ENCODE peak calls at places on chromosomes 6 and 20, in four cellular contexts. N is left colon; Z is stimulated activated CD4-positive, alpha-beta T cell treated with anti-CD3 and anti-CD28 coated beads, Interleukin-15, amount 100 ng/mL, for 1 hour; T is foreskin fibroblast. Y is an unnamed sample.

GRCh38 chr20:64258071-64258823 is 2.7 kb downstream of the PCMTD2 start:
- DNase-seq in T (no peak), Z (no peak), N (no peak), Y (no peak)

GRCh38 chr6:128057541-128058335 is 156.9 kb upstream of the THEMIS start:
- DNase-seq in N (no peak), Z (no peak), T (peak), Y (no peak)

GRCh38 chr6:3364391-3364790 is 92.5 kb downstream of the SLC22A23 start:
- DNase-seq in T (no peak), N (no peak), Z (no peak), Y (no peak)

GRCh38 chr20:43835944-43836540 is 78.6 kb upstream of the TOX2 start:
- DNase-seq in N (no peak), Z (no peak), T (no peak), Y (no peak)

GRCh38 chr6:151263967-151264366 is 24.2 kb downstream of the AKAP12 start:
- DNase-seq in T (no peak), N (no peak), Z (no peak), Y (no peak)

GRCh38 chr20:45823949-45824835 is 2.9 kb downstream of the TNNC2 start:
- DNase-seq in Z (peak), N (peak), T (peak), Y (peak)

GRCh38 chr6:106005013-106005412 is 81.1 kb upstream of the PRDM1 start:
- DNase-seq in Z (no peak), N (no peak), T (no peak), Y (no peak)

GRCh38 chr20:23226612-23227265 is 123.9 kb upstream of the NXT1 start:
- DNase-seq in N (no peak), Z (no peak), T (peak), Y (no peak)

GRCh38 chr6:142696689-142697088 is 248.3 kb downstream of the HIVEP2 start:
- DNase-seq in N (peak), Z (no peak), T (peak), Y (no peak)

GRCh38 chr20:35273449-35274171 is 4.3 kb downstream of the MMP24OS start:
- DNase-seq in Z (no peak), N (no peak), T (no peak), Y (no peak)

GRCh38 chr20:48983423-48984400 is 62.2 kb downstream of the ARFGEF2 start:
- DNase-seq in Z (no peak), N (no peak), T (peak), Y (no peak)

GRCh38 chr20:11676618-11677289 is 240.9 kb upstream of the BTBD3 start:
- DNase-seq in Z (no peak), T (peak), N (peak), Y (no peak)

GRCh38 chr20:40017765-40018164 is 671.3 kb downstream of the MAFB start:
- DNase-seq in Z (no peak), N (no peak), T (no peak), Y (no peak)

GRCh38 chr6:146133866-146134265 is 105.0 kb downstream of the GRM1 start:
- DNase-seq in Z (no peak), N (no peak), T (no peak), Y (no peak)

GRCh38 chr20:23534801-23535593 is 33.3 kb downstream of the CST9L start:
- DNase-seq in T (no peak), N (no peak), Z (no peak), Y (no peak)

GRCh38 chr6:90044833-90045337 is 150.6 kb downstream of the GJA10 start:
- DNase-seq in Z (no peak), T (no peak), N (no peak), Y (no peak)

GRCh38 chr6:2448826-2449571 is 203.6 kb upstream of the GMDS start:
- DNase-seq in Z (no peak), T (peak), N (peak), Y (no peak)

GRCh38 chr20:4633780-4634179 is 87.9 kb upstream of the PRND start:
- DNase-seq in N (no peak), T (peak), Z (no peak), Y (no peak)

GRCh38 chr20:58025233-58025632 is 203.2 kb downstream of the ANKRD60 start:
- DNase-seq in N (no peak), T (no peak), Z (no peak), Y (no peak)

GRCh38 chr6:170433163-170434095 is 119.7 kb downstream of the PSMB1 start:
- DNase-seq in N (no peak), Z (no peak), T (no peak), Y (no peak)

GRCh38 chr6:108132863-108133262 is 33.0 kb upstream of the NR2E1 start:
- DNase-seq in N (no peak), Z (no peak), T (no peak), Y (no peak)

Y was measured in central memory CD8-positive, alpha-beta T cell.